ENCODE peak calls at places on chromosomes 13 and 19, in five cellular contexts. P is tibial nerve; Y is CD8-positive, alpha-beta T cell; K is mucosa of descending colon; G is heart right ventricle. B is an unnamed sample. For H3K9me3, the result is how much of the 10 kb centered on the place peaks cover.

GRCh38 chr13:53012707-53013106 is 15.9 kb upstream of the OLFM4 start:
- DNase-seq in P (no peak), Y (no peak), K (no peak), G (no peak), B (no peak)

GRCh38 chr13:26425439-26426358 is 131.8 kb upstream of the WASF3 start:
- DNase-seq in P (no peak), Y (no peak), K (no peak), G (peak), B (no peak)

GRCh38 chr13:31982124-31982523 is 49.5 kb upstream of the FRY start:
- DNase-seq in P (no peak), Y (no peak), K (no peak), G (no peak), B (no peak)

GRCh38 chr19:46537136-46538097 is 41.8 kb upstream of the PNMA8B start:
- DNase-seq in P (peak), Y (peak), K (no peak), G (peak), B (no peak)

GRCh38 chr19:16425019-16425418 is 46.8 kb downstream of the EPS15L1 start:
- DNase-seq in P (no peak), Y (no peak), K (no peak), G (no peak), B (no peak)

GRCh38 chr13:25044071-25044470 is 51.9 kb upstream of the PABPC3 start:
- DNase-seq in P (no peak), Y (no peak), K (no peak), G (no peak), B (no peak)

GRCh38 chr13:45575146-45575829 is 40.3 kb downstream of the ERICH6B start:
- DNase-seq in P (no peak), Y (no peak), K (no peak), G (no peak), B (no peak)

GRCh38 chr13:108944760-108945159 is 315.3 kb downstream of the MYO16 start:
- DNase-seq in P (no peak), Y (no peak), K (no peak), G (no peak), B (no peak)

GRCh38 chr13:82647540-82647939 is 1234.7 kb downstream of the SLITRK1 start:
- DNase-seq in P (no peak), Y (no peak), K (no peak), G (no peak), B (no peak)

GRCh38 chr13:40518481-40518882 is 148.0 kb downstream of the FOXO1 start:
- DNase-seq in P (no peak), Y (no peak), K (no peak), G (no peak), B (no peak)

GRCh38 chr13:96223231-96223630 is 133.3 kb downstream of the HS6ST3 start:
- DNase-seq in P (no peak), Y (no peak), K (no peak), G (peak), B (no peak)
- H3K9me3 ChIP-seq in P (under half), Y (under half), K (under half), G (under half), B (under half)

DNA sequence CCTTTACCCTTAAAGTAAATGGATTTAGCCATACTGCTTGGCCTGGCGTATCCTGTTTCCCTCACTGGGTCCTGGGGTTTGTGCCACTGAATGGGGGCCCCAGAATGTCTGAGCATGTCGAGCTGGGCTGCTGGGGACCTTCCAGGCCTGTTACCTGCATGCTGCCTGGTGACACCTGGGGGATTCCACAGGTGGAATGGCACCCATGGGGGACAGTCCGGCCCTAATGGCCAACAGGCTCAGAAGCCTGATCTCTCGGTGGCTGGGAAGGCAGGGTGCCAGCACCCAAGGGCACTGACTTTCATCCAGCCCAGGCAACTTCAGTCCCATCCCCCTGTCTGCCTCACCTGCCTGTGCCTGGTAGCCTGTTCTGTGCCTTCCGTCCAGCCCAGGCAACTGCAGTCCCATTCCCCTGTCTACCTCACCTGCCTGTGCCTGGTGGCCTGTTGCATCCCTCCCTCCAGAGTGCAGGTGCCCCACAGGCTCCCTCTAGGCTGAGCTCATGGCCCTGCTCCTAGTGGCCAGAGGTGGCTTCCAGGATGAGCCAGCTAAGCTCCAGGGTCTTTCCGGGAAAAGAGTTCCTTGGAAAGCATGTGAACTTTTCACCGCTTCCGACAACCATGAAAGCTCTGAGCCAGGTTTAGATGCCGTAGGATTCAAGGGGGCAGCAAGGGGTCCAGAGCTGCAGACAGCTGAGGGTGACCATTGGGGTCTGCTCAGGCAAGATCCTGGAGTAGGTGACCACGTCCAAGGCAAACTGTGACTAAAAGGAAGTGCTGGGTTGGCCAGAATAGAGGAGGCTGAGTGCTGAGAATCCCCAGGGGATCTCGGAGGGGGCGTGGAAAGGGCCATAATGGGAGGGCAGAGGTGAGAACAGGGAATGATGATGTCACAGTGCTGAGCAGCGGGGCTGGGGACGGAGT is 30.3 kb upstream of the ZNF492 start:
- DNase-seq in P (no peak), Y (no peak), K (no peak), G (no peak), B (no peak)
- H3K9me3 ChIP-seq in P (under half), Y (under half), K (half or more), G (under half), B (under half)

GRCh38 chr19:56554272-56554869 is 12.9 kb upstream of the ZNF470 start:
- DNase-seq in P (no peak), Y (no peak), K (no peak), G (no peak), B (no peak)
- H3K9me3 ChIP-seq in P (half or more), Y (under half), K (half or more), G (half or more), B (under half)

GRCh38 chr19:9445037-9445436 is 9.7 kb upstream of the ZNF266 start:
- DNase-seq in P (no peak), Y (no peak), K (no peak), G (no peak), B (no peak)
- H3K9me3 ChIP-seq in P (under half), Y (under half), K (half or more), G (under half), B (under half)

GRCh38 chr19:51824603-51825002 is 29.6 kb downstream of the FPR3 start:
- DNase-seq in P (no peak), Y (no peak), K (no peak), G (no peak), B (peak)
- H3K9me3 ChIP-seq in P (under half), Y (under half), K (under half), G (under half), B (under half)

GRCh38 chr19:58009301-58009665 is 6.7 kb upstream of the ZNF606 start:
- DNase-seq in P (no peak), Y (no peak), K (no peak), G (no peak), B (no peak)
- H3K9me3 ChIP-seq in P (half or more), Y (under half), K (under half), G (under half), B (under half)

GRCh38 chr19:36775768-36776167 is 3.2 kb upstream of the ZNF850 start:
- DNase-seq in P (no peak), Y (no peak), K (no peak), G (peak), B (peak)

GRCh38 chr19:36772341-36773222 is at the start of gene ZNF850:
- DNase-seq in P (peak), Y (peak), K (peak), G (peak), B (peak)

GRCh38 chr19:36771275-36772231 is 1.1 kb downstream of the ZNF850 start:
- DNase-seq in P (peak), Y (no peak), K (peak), G (peak), B (peak)

GRCh38 chr19:36773223-36773579 is 594 bp upstream of the ZNF850 start:
- DNase-seq in P (no peak), Y (no peak), K (no peak), G (no peak), B (no peak)
- H3K9me3 ChIP-seq in P (under half), Y (under half), K (half or more), G (under half), B (under half)

B was measured in aorta.